ENCODE peak calls at places on chromosomes 7 and 10, in six cellular contexts. E is pancreas, J is left ventricle myocardium superior, C is AG10803, O is smooth muscle cell of the brain vasculature, R is retinal pigment epithelial cell. S is an unnamed sample.

GRCh38 chr10:53744746-53745145 is 972.2 kb upstream of the MBL2 start:
- DNase-seq in J (no peak), C (no peak), R (no peak), E (no peak), O (no peak), S (no peak)

GRCh38 chr7:102297487-102298218 is 11.0 kb downstream of the SH2B2 start:
- DNase-seq in R (no peak), J (no peak), O (no peak), C (no peak), E (no peak), S (no peak)

GRCh38 chr10:119281581-119282071 is 74.3 kb downstream of the GRK5 start:
- DNase-seq in R (peak), O (no peak), E (peak), J (peak), C (peak), S (peak)

GRCh38 chr7:25073451-25073850 is 51.6 kb downstream of the CYCS start:
- DNase-seq in E (no peak), C (peak), J (no peak), R (no peak), O (no peak), S (peak)

GRCh38 chr7:52168085-52168484 is 851.5 kb upstream of the COBL start:
- DNase-seq in R (no peak), C (no peak), J (no peak), O (no peak), E (no peak), S (no peak)

GRCh38 chr7:2217716-2218443 is 14.9 kb downstream of the MAD1L1 start:
- DNase-seq in J (no peak), O (no peak), C (no peak), R (peak), E (no peak), S (peak)

GRCh38 chr10:69802424-69803161 is 887 bp downstream of the COL13A1 start:
- DNase-seq in R (no peak), O (no peak), C (peak), J (peak), E (no peak), S (peak)

GRCh38 chr10:72173635-72174296 is 42.0 kb upstream of the ANAPC16 start:
- DNase-seq in C (peak), J (no peak), E (no peak), O (peak), R (no peak), S (peak)

GRCh38 chr7:55214707-55215106 is 150.4 kb upstream of the LANCL2 start:
- DNase-seq in E (no peak), C (peak), J (no peak), O (no peak), R (no peak), S (peak)

GRCh38 chr7:150404785-150405583 is 25.9 kb downstream of the ZNF775 start:
- DNase-seq in R (peak), J (peak), C (peak), O (peak), E (peak), S (peak)

GRCh38 chr7:129801882-129802281 is 150.9 kb downstream of the UBE2H start:
- DNase-seq in C (no peak), E (no peak), J (no peak), R (no peak), O (no peak), S (no peak)

GRCh38 chr10:98262571-98262970 is 5.4 kb downstream of the LOXL4 start:
- DNase-seq in E (peak), R (no peak), J (peak), O (no peak), C (peak), S (peak)

GRCh38 chr10:130378556-130379400 is 242.6 kb downstream of the GLRX3 start:
- DNase-seq in C (no peak), R (no peak), E (no peak), O (no peak), J (no peak), S (no peak)

GRCh38 chr10:58714436-58714835 is 201.8 kb downstream of the BICC1 start:
- DNase-seq in R (no peak), O (no peak), C (peak), E (no peak), J (no peak), S (peak)

GRCh38 chr7:31151849-31152248 is 99.7 kb downstream of the ADCYAP1R1 start:
- DNase-seq in C (no peak), J (no peak), E (no peak), R (no peak), O (no peak), S (no peak)

GRCh38 chr10:60353519-60354258 is 36.0 kb downstream of the ANK3 start:
- DNase-seq in O (peak), R (no peak), C (no peak), E (no peak), J (peak), S (no peak)

GRCh38 chr10:78025685-78026364 is 3.5 kb downstream of the POLR3A start:
- DNase-seq in E (no peak), J (no peak), C (peak), O (no peak), R (no peak), S (peak)

GRCh38 chr7:116222501-116222900 is 12.2 kb downstream of the TES start:
- DNase-seq in R (no peak), E (no peak), J (no peak), O (no peak), C (no peak), S (peak)

GRCh38 chr10:118930614-118931013 is 98.9 kb upstream of the NANOS1 start:
- DNase-seq in R (no peak), J (no peak), O (no peak), C (no peak), E (no peak), S (no peak)

GRCh38 chr10:121440461-121440860 is 157.8 kb downstream of the FGFR2 start:
- DNase-seq in O (no peak), R (no peak), C (peak), E (no peak), J (no peak), S (no peak)

GRCh38 chr10:78551184-78552005 is 517.4 kb upstream of the ZMIZ1 start:
- DNase-seq in R (no peak), E (no peak), O (no peak), J (no peak), C (no peak), S (no peak)

GRCh38 chr10:70302292-70302691 is 18.5 kb upstream of the NPFFR1 start:
- DNase-seq in J (no peak), O (no peak), R (no peak), C (peak), E (no peak), S (peak)

GRCh38 chr10:28180654-28181053 is 122.2 kb downstream of the MPP7 start:
- DNase-seq in J (no peak), C (no peak), R (no peak), E (no peak), O (no peak), S (no peak)

GRCh38 chr10:103273026-103273425 is 3.9 kb upstream of the INA start:
- DNase-seq in E (no peak), R (peak), J (no peak), O (peak), C (peak), S (peak)

GRCh38 chr10:70352401-70353097 is 29.9 kb downstream of the LRRC20 start:
- DNase-seq in J (no peak), C (no peak), R (no peak), E (no peak), O (no peak), S (no peak)